ENCODE peak calls at places on chromosomes 6 and 20, in ten cellular contexts. L is astrocyte of the spinal cord; P is stimulated activated CD8-positive, alpha-beta memory T cell treated with anti-CD3 and anti-CD28 coated beads, Interleukin-4, amount 100 ng/mL, for 24 hours; U is progenitor cell of endocrine pancreas; I is stimulated activated CD4-positive, alpha-beta T cell treated with anti-CD3 and anti-CD28 coated beads, Interleukin-15, amount 100 ng/mL, for 24 hours; K is posterior cingulate gyrus; S is HT1080; A is activated naive CD4-positive, alpha-beta T cell treated with anti-CD3 and anti-CD28 coated beads for 36 hours; C is foreskin fibroblast; W is ecto neural progenitor cell. E is an unnamed sample.

GRCh38 chr20:5513975-5514516 is 197.3 kb upstream of the PROKR2 start:
- DNase-seq in I (no peak), L (peak), S (peak), W (no peak), U (no peak), A (no peak), P (no peak), C (peak), K (no peak), E (peak)

GRCh38 chr20:43015566-43015965 is 174.1 kb downstream of the PTPRT start:
- DNase-seq in I (no peak), L (no peak), W (no peak), S (no peak), A (no peak), P (no peak), K (no peak), U (no peak), C (no peak), E (no peak)

GRCh38 chr6:30071858-30072257 is 3.7 kb downstream of the RNF39 start:
- DNase-seq in K (no peak), W (no peak), A (no peak), S (no peak), L (no peak), U (no peak), C (no peak), P (no peak), I (no peak), E (no peak)

GRCh38 chr20:59004763-59005522 is 2.1 kb downstream of the CTSZ start:
- DNase-seq in I (peak), P (no peak), A (peak), U (no peak), L (no peak), C (no peak), K (no peak), S (no peak), W (no peak), E (no peak)

GRCh38 chr6:140988780-140989179 is 1143.9 kb upstream of the GJE1 start:
- DNase-seq in I (no peak), W (no peak), L (no peak), U (no peak), S (no peak), C (no peak), A (no peak), K (no peak), P (no peak), E (no peak)

GRCh38 chr6:37698264-37699137 is 818 bp upstream of the MDGA1 start:
- DNase-seq in K (no peak), W (peak), A (peak), S (no peak), I (peak), C (no peak), L (peak), P (peak), U (peak), E (peak)

GRCh38 chr6:35596448-35597442 is 84.0 kb upstream of the TULP1 start:
- DNase-seq in U (no peak), L (peak), P (no peak), W (no peak), A (no peak), I (no peak), S (peak), K (no peak), C (peak), E (peak)

GRCh38 chr20:2740702-2741101 is 48.1 kb downstream of the EBF4 start:
- DNase-seq in W (peak), L (no peak), I (no peak), S (no peak), K (no peak), U (no peak), A (no peak), C (no peak), P (no peak), E (no peak)

GRCh38 chr6:111721677-111722219 is 116.1 kb upstream of the TRAF3IP2 start:
- DNase-seq in L (peak), P (no peak), S (peak), W (no peak), C (peak), U (no peak), I (peak), A (peak), K (no peak), E (no peak)

GRCh38 chr6:119163006-119163405 is 84.5 kb upstream of the FAM184A start:
- DNase-seq in A (no peak), W (no peak), S (no peak), K (no peak), I (no peak), P (no peak), L (no peak), C (no peak), U (no peak), E (no peak)

GRCh38 chr6:116572162-116572561 is 858 bp downstream of the RWDD1 start:
- DNase-seq in W (no peak), K (peak), C (no peak), A (peak), P (no peak), L (peak), S (no peak), I (peak), U (no peak), E (peak)

GRCh38 chr6:154479388-154480143 is 30.9 kb downstream of the CNKSR3 start:
- DNase-seq in I (no peak), P (no peak), A (no peak), K (no peak), L (peak), U (no peak), C (peak), W (no peak), S (peak), E (peak)

GRCh38 chr6:4672772-4673171 is 103.4 kb upstream of the CDYL start:
- DNase-seq in W (no peak), S (no peak), I (no peak), P (no peak), U (no peak), L (no peak), K (no peak), A (no peak), C (no peak), E (peak)

GRCh38 chr6:116189472-116189871 is 63.5 kb upstream of the COL10A1 start:
- DNase-seq in U (no peak), S (no peak), P (no peak), I (no peak), L (no peak), C (no peak), W (no peak), A (no peak), K (no peak), E (no peak)

GRCh38 chr6:164419099-164419498 is 890.3 kb downstream of the C6orf118 start:
- DNase-seq in W (no peak), U (no peak), K (no peak), A (no peak), S (no peak), P (no peak), L (no peak), C (no peak), I (no peak), E (no peak)

GRCh38 chr20:39004508-39004907 is 42.4 kb downstream of the DHX35 start:
- DNase-seq in C (no peak), K (no peak), U (no peak), W (no peak), I (peak), L (no peak), A (no peak), P (no peak), S (no peak), E (no peak)

GRCh38 chr20:3820901-3821727 is 767 bp downstream of the AP5S1 start:
- DNase-seq in L (no peak), I (no peak), K (no peak), A (no peak), P (no peak), W (no peak), U (no peak), S (no peak), C (no peak), E (no peak)

GRCh38 chr6:74657033-74657432 is 548.8 kb downstream of the COL12A1 start:
- DNase-seq in S (peak), A (no peak), W (no peak), K (no peak), P (no peak), L (peak), I (no peak), C (peak), U (no peak), E (peak)

GRCh38 chr20:37649017-37649416 is 44.8 kb upstream of the CTNNBL1 start:
- DNase-seq in C (peak), S (peak), A (no peak), P (no peak), L (no peak), I (no peak), W (no peak), U (no peak), K (no peak), E (peak)

GRCh38 chr20:12966468-12967085 is 42.2 kb upstream of the SPTLC3 start:
- DNase-seq in L (peak), P (no peak), A (no peak), I (no peak), W (no peak), K (no peak), S (peak), C (peak), U (no peak), E (peak)

GRCh38 chr20:53621482-53622246 is 28.0 kb upstream of the ZNF217 start:
- DNase-seq in L (peak), S (peak), P (no peak), W (no peak), U (no peak), I (no peak), K (no peak), A (peak), C (peak), E (peak)

GRCh38 chr6:89120371-89120770 is 2.5 kb upstream of the SRSF12 start:
- DNase-seq in U (no peak), A (no peak), P (no peak), L (no peak), I (no peak), S (peak), W (no peak), C (peak), K (no peak), E (no peak)

GRCh38 chr20:2698912-2699311 is 6.3 kb downstream of the EBF4 start:
- DNase-seq in W (peak), I (no peak), A (no peak), L (no peak), P (no peak), C (no peak), S (no peak), K (no peak), U (peak), E (no peak)

GRCh38 chr6:156953478-156954146 is 176.4 kb downstream of the ARID1B start:
- DNase-seq in K (no peak), P (no peak), S (peak), W (no peak), L (peak), U (no peak), I (peak), A (peak), C (peak), E (peak)

GRCh38 chr20:49747707-49748524 is 34.2 kb upstream of the B4GALT5 start:
- DNase-seq in L (peak), U (no peak), K (peak), W (peak), P (no peak), A (peak), S (peak), I (no peak), C (peak), E (peak)

GRCh38 chr20:51126337-51126736 is 103.4 kb upstream of the KCNG1 start:
- DNase-seq in A (no peak), L (no peak), P (no peak), C (no peak), U (no peak), I (no peak), S (no peak), K (no peak), W (no peak), E (no peak)

GRCh38 chr6:163782436-163783003 is 368.0 kb downstream of the QKI start:
- DNase-seq in A (no peak), S (peak), W (no peak), L (no peak), U (no peak), K (no peak), I (no peak), C (no peak), P (no peak), E (no peak)

GRCh38 chr20:9344080-9344920 is 170.1 kb upstream of the LAMP5 start:
- DNase-seq in W (no peak), C (peak), S (peak), A (no peak), L (peak), U (no peak), P (no peak), K (no peak), I (no peak), E (peak)

GRCh38 chr20:50594231-50594590 is 84.0 kb downstream of the PTPN1 start:
- DNase-seq in P (no peak), W (no peak), K (no peak), C (no peak), S (no peak), L (no peak), I (no peak), U (no peak), A (no peak), E (no peak)

GRCh38 chr20:44314870-44315269 is 3.9 kb upstream of the FITM2 start:
- DNase-seq in K (no peak), A (no peak), W (no peak), L (no peak), S (no peak), P (no peak), I (no peak), U (no peak), C (no peak), E (no peak)

GRCh38 chr6:45727824-45728449 is 287.7 kb downstream of the CLIC5 start:
- DNase-seq in I (no peak), U (no peak), A (no peak), P (no peak), S (no peak), W (no peak), C (no peak), K (no peak), L (no peak), E (no peak)

GRCh38 chr6:46381057-46381456 is 110.2 kb downstream of the RCAN2 start:
- DNase-seq in C (no peak), I (no peak), K (no peak), A (no peak), W (no peak), U (no peak), L (no peak), S (no peak), P (no peak), E (no peak)

GRCh38 chr6:2560903-2561698 is 189.6 kb downstream of the MYLK4 start:
- DNase-seq in A (no peak), L (no peak), P (no peak), W (no peak), C (no peak), I (no peak), U (no peak), K (no peak), S (no peak), E (no peak)

GRCh38 chr6:113644861-113645575 is 212.1 kb upstream of the MARCKS start:
- DNase-seq in I (no peak), P (no peak), A (no peak), U (no peak), W (no peak), S (peak), K (no peak), L (peak), C (peak), E (peak)

GRCh38 chr20:4773736-4774135 is 52.0 kb downstream of the PRND start:
- DNase-seq in L (no peak), C (no peak), P (no peak), K (no peak), U (no peak), W (no peak), S (no peak), I (no peak), A (no peak), E (no peak)

GRCh38 chr6:21083708-21084107 is 509.8 kb upstream of the SOX4 start:
- DNase-seq in U (no peak), P (no peak), W (no peak), K (no peak), A (no peak), S (no peak), I (no peak), L (no peak), C (no peak), E (no peak)

GRCh38 chr6:149237464-149237863 is 80.0 kb upstream of the TAB2 start:
- DNase-seq in I (no peak), L (no peak), A (no peak), U (no peak), W (no peak), C (no peak), P (no peak), S (no peak), K (no peak), E (no peak)

E was measured in AG08395.